ENCODE peak calls at places on chromosome 1, in eight cellular contexts. Z, J, A, V, F, B, E and P are unnamed samples.

GRCh38 chr1:58136502-58136901 is 410.0 kb downstream of the OMA1 start:
- DNase-seq in Z (no peak), J (no peak), A (no peak), V (no peak), F (no peak), B (no peak), E (no peak), P (peak; percentile 14)

GRCh38 chr1:15501208-15502032 is 22.6 kb downstream of the CASP9 start:
- DNase-seq in Z (peak; percentile 71), J (peak; percentile 55), A (peak; percentile 48), V (no peak), F (no peak), B (peak; percentile 53), E (peak; percentile 80), P (no peak)

GRCh38 chr1:65170511-65171142 is 22.6 kb downstream of the AK4 start:
- DNase-seq in Z (no peak), J (no peak), A (no peak), V (no peak), F (no peak), B (no peak), E (no peak), P (no peak)

GRCh38 chr1:171126504-171126903 is 35.8 kb downstream of the FMO3 start:
- DNase-seq in Z (no peak), J (no peak), A (no peak), V (no peak), F (no peak), B (no peak), E (no peak), P (no peak)

GRCh38 chr1:31111290-31111951 is 45.9 kb upstream of the PUM1 start:
- DNase-seq in Z (peak; percentile 42), J (no peak), A (no peak), V (no peak), F (no peak), B (no peak), E (no peak), P (no peak)

GRCh38 chr1:2197732-2198165 is 3.2 kb upstream of the FAAP20 start:
- DNase-seq in Z (no peak), J (no peak), A (no peak), V (no peak), F (no peak), B (no peak), E (no peak), P (no peak)

GRCh38 chr1:159996653-159997052 is 35.1 kb downstream of the PIGM start:
- DNase-seq in Z (no peak), J (no peak), A (no peak), V (peak; percentile 81), F (no peak), B (no peak), E (no peak), P (no peak)

GRCh38 chr1:151616505-151616849 is 4.6 kb downstream of the SNX27 start:
- DNase-seq in Z (no peak), J (no peak), A (no peak), V (no peak), F (no peak), B (no peak), E (no peak), P (no peak)

GRCh38 chr1:7863756-7864328 is 11.0 kb upstream of the UTS2 start:
- DNase-seq in Z (no peak), J (no peak), A (no peak), V (no peak), F (no peak), B (no peak), E (no peak), P (no peak)

GRCh38 chr1:203621559-203622130 is 5.0 kb upstream of the ATP2B4 start:
- DNase-seq in Z (no peak), J (no peak), A (no peak), V (no peak), F (no peak), B (no peak), E (no peak), P (no peak)

GRCh38 chr1:92972413-92973129 is 11.3 kb upstream of the DIPK1A start:
- DNase-seq in Z (no peak), J (no peak), A (no peak), V (no peak), F (no peak), B (no peak), E (no peak), P (no peak)

GRCh38 chr1:53552981-53553733 is 94.0 kb downstream of the DMRTB1 start:
- DNase-seq in Z (no peak), J (no peak), A (no peak), V (no peak), F (no peak), B (peak; percentile 50), E (no peak), P (no peak)

GRCh38 chr1:70764747-70765146 is 282.9 kb downstream of the PTGER3 start:
- DNase-seq in Z (no peak), J (no peak), A (no peak), V (no peak), F (no peak), B (peak; percentile 38), E (no peak), P (no peak)

GRCh38 chr1:2412773-2413494 is 570 bp upstream of the PEX10 start:
- DNase-seq in Z (no peak), J (no peak), A (no peak), V (no peak), F (no peak), B (no peak), E (peak; percentile 81), P (no peak)

GRCh38 chr1:168235548-168235885 is 9.7 kb downstream of the SFT2D2 start:
- DNase-seq in Z (no peak), J (no peak), A (no peak), V (peak; percentile 51), F (no peak), B (no peak), E (no peak), P (no peak)

GRCh38 chr1:178133291-178133989 is 39.5 kb downstream of the RASAL2 start:
- DNase-seq in Z (no peak), J (no peak), A (no peak), V (no peak), F (no peak), B (no peak), E (no peak), P (no peak)